ENCODE peak calls at places on chromosomes 7 and 10, in six cellular contexts. K is GM12878, Y is K562, I is GM12892, Q is H1, B is HepG2. X is an unnamed sample.

GRCh38 chr7:35505031-35505430 is 189.9 kb downstream of the HERPUD2 start:
- DNase-seq in K (no peak), I (no peak), B (peak), Y (no peak), Q (no peak), X (no peak)

GRCh38 chr7:127844165-127844564 is 187.1 kb downstream of the LRRC4 start:
- DNase-seq in I (no peak), Q (no peak), B (no peak), Y (no peak), K (no peak), X (no peak)

GRCh38 chr7:150949564-150949963 is 28.6 kb downstream of the KCNH2 start:
- DNase-seq in B (no peak), Q (no peak), K (no peak), I (peak), Y (peak), X (peak)

GRCh38 chr10:17645591-17646345 is 1.8 kb downstream of the STAM start:
- DNase-seq in B (peak), Y (peak), Q (no peak), K (no peak), I (no peak), X (no peak)

GRCh38 chr10:61164458-61165160 is 220.6 kb upstream of the RHOBTB1 start:
- DNase-seq in B (peak), Q (no peak), I (no peak), Y (no peak), K (no peak), X (no peak)

GRCh38 chr10:43890124-43890523 is 241.4 kb upstream of the ZNF32 start:
- DNase-seq in Q (no peak), I (no peak), B (no peak), Y (no peak), K (no peak), X (no peak)

GRCh38 chr7:101740981-101741725 is 76.3 kb upstream of the CUX1 start:
- DNase-seq in Q (no peak), B (no peak), K (peak), I (no peak), Y (no peak), X (no peak)

GRCh38 chr10:43053825-43054224 is 23.0 kb upstream of the RET start:
- DNase-seq in I (no peak), K (no peak), Q (no peak), B (no peak), Y (no peak), X (no peak)

GRCh38 chr10:89029785-89030437 is 39.3 kb downstream of the FAS start:
- DNase-seq in Q (no peak), K (peak), B (peak), Y (peak), I (no peak), X (peak)

GRCh38 chr10:12921163-12921562 is 80.3 kb downstream of the CCDC3 start:
- DNase-seq in B (no peak), K (no peak), Q (no peak), I (no peak), Y (no peak), X (no peak)

GRCh38 chr10:102300289-102300843 is 55.0 kb downstream of the GBF1 start:
- DNase-seq in Y (no peak), K (no peak), B (peak), Q (no peak), I (no peak), X (no peak)

GRCh38 chr7:75649462-75649861 is 89.3 kb downstream of the HIP1 start:
- DNase-seq in Q (no peak), Y (no peak), I (no peak), B (no peak), K (no peak), X (no peak)

GRCh38 chr10:66714741-66715140 is 211.1 kb upstream of the LRRTM3 start:
- DNase-seq in Q (no peak), Y (no peak), K (no peak), B (no peak), I (no peak), X (no peak)

GRCh38 chr7:15607541-15608210 is 45.9 kb upstream of the AGMO start:
- DNase-seq in I (no peak), B (no peak), Q (no peak), K (no peak), Y (peak), X (no peak)

GRCh38 chr7:79610301-79610700 is 156.8 kb upstream of the MAGI2 start:
- DNase-seq in B (no peak), Q (no peak), I (no peak), Y (no peak), K (no peak), X (no peak)

GRCh38 chr7:875476-876076 is 778 bp upstream of the GET4 start:
- DNase-seq in Y (peak), I (no peak), Q (no peak), K (no peak), B (no peak), X (no peak)

GRCh38 chr7:5557920-5558401 is 134.3 kb upstream of the TNRC18 start:
- DNase-seq in I (peak), K (peak), B (peak), Y (peak), Q (no peak), X (peak)

GRCh38 chr7:50307368-50308012 is 3.0 kb downstream of the IKZF1 start:
- DNase-seq in K (no peak), Q (no peak), Y (peak), B (no peak), I (no peak), X (no peak)

GRCh38 chr7:12712236-12712635 is 24.8 kb downstream of the ARL4A start:
- DNase-seq in Q (no peak), I (no peak), B (peak), Y (peak), K (no peak), X (no peak)

GRCh38 chr7:134874407-134874806 is 95.0 kb downstream of the CALD1 start:
- DNase-seq in Y (no peak), B (no peak), I (no peak), Q (no peak), K (no peak), X (no peak)

GRCh38 chr10:28120043-28120749 is 121.3 kb upstream of the ODAD2 start:
- DNase-seq in I (no peak), K (no peak), Q (no peak), B (no peak), Y (no peak), X (no peak)

GRCh38 chr10:60733189-60733815 is 45.0 kb upstream of the CDK1 start:
- DNase-seq in Y (no peak), Q (no peak), I (peak), B (no peak), K (no peak), X (peak)

GRCh38 chr10:126843299-126843934 is 61.8 kb upstream of the DOCK1 start:
- DNase-seq in I (no peak), Y (no peak), Q (no peak), B (no peak), K (no peak), X (no peak)

GRCh38 chr10:19775286-19775685 is 40.9 kb upstream of the PLXDC2 start:
- DNase-seq in I (no peak), K (no peak), Q (no peak), B (no peak), Y (peak), X (no peak)

GRCh38 chr10:93812664-93813338 is 55.1 kb downstream of the LGI1 start:
- DNase-seq in K (no peak), Q (no peak), B (no peak), I (no peak), Y (no peak), X (no peak)

GRCh38 chr10:86031-86430 is 36.9 kb upstream of the TUBB8 start:
- DNase-seq in Q (no peak), I (no peak), K (no peak), B (no peak), Y (no peak), X (no peak)

GRCh38 chr7:8201846-8202441 is 60.0 kb downstream of the ICA1 start:
- DNase-seq in I (no peak), B (no peak), Y (peak), K (no peak), Q (no peak), X (no peak)

GRCh38 chr7:24948739-24949138 is 31.2 kb downstream of the OSBPL3 start:
- DNase-seq in I (no peak), Y (no peak), K (no peak), Q (no peak), B (no peak), X (no peak)

GRCh38 chr7:11726251-11727155 is 105.5 kb downstream of the THSD7A start:
- DNase-seq in B (no peak), K (no peak), Q (no peak), Y (no peak), I (no peak), X (no peak)

GRCh38 chr10:122113161-122113944 is 124.4 kb downstream of the TACC2 start:
- DNase-seq in I (no peak), Q (no peak), Y (no peak), B (peak), K (no peak), X (peak)

GRCh38 chr10:122112625-122113160 is 123.7 kb downstream of the TACC2 start:
- DNase-seq in Y (peak), Q (peak), I (no peak), K (no peak), B (peak), X (no peak)

GRCh38 chr10:122115874-122116273 is 126.9 kb downstream of the TACC2 start:
- DNase-seq in I (no peak), Q (no peak), B (no peak), Y (no peak), K (no peak), X (no peak)

GRCh38 chr10:122114156-122114747 is 125.3 kb downstream of the TACC2 start:
- DNase-seq in I (no peak), Q (no peak), K (no peak), Y (no peak), B (no peak), X (no peak)

DNA sequence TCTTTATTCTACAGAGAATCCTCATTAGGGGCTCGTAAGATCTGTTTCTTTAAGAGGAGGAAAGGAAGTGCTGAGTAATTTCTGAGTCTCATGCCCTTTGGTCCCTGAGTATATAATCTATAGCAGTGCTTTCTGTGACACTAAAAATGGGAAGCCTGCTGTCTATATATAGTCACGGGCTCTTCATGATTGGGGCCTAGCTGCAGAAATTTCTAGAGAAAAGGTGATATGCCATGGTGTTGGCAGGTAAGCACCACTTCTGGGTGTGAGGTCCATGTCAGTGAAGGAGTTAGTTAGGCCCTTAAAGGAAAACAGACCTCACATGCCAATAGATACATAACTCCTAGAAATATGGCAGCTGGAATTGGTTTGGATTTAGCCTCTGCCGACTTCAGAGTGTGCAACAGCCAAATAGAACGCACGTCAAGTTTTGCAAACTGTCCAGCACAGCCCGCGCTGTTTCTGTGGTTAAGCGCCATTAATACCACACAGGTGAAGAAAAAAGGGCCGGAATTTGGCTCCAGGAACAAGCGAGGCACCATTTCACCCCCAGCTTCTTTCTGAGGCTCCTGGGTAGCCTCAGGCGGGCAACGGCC is 123.2 kb downstream of the TACC2 start:
- DNase-seq in B (no peak), I (no peak), Q (no peak), K (no peak), Y (no peak), X (no peak)
- TF ChIP-seq POLR2A in B (no peak), I (no peak), Q (no peak), K (no peak), Y (no peak), X (no peak)

GRCh38 chr7:21542891-21543527 is at the start of gene DNAH11:
- DNase-seq in K (no peak), I (no peak), Y (peak), B (no peak), Q (peak), X (peak)
- TF ChIP-seq POLR2AphosphoS5 in K (no peak), I (no peak), Y (no peak), B (no peak), Q (peak), X (no peak)

GRCh38 chr7:39615350-39615975 is 7.9 kb upstream of the RALA start:
- DNase-seq in Q (no peak), K (no peak), B (no peak), I (no peak), Y (no peak), X (no peak)
- TF ChIP-seq TAF1 in Q (no peak), K (no peak), B (no peak), I (no peak), Y (no peak), X (no peak)

GRCh38 chr7:148700693-148701092 is 2.0 kb downstream of the CUL1 start:
- DNase-seq in K (no peak), Q (no peak), I (no peak), Y (peak), B (no peak), X (no peak)

GRCh38 chr7:148701414-148701813 is 2.7 kb downstream of the CUL1 start:
- DNase-seq in Q (no peak), Y (peak), K (no peak), I (no peak), B (no peak), X (no peak)

GRCh38 chr7:148699024-148699771 is 495 bp downstream of the CUL1 start:
- DNase-seq in Y (peak), I (peak), Q (no peak), B (peak), K (no peak), X (peak)

GRCh38 chr7:148698397-148699023 is at the start of gene CUL1:
- DNase-seq in I (peak), B (peak), K (no peak), Q (peak), Y (peak), X (peak)

DNA sequence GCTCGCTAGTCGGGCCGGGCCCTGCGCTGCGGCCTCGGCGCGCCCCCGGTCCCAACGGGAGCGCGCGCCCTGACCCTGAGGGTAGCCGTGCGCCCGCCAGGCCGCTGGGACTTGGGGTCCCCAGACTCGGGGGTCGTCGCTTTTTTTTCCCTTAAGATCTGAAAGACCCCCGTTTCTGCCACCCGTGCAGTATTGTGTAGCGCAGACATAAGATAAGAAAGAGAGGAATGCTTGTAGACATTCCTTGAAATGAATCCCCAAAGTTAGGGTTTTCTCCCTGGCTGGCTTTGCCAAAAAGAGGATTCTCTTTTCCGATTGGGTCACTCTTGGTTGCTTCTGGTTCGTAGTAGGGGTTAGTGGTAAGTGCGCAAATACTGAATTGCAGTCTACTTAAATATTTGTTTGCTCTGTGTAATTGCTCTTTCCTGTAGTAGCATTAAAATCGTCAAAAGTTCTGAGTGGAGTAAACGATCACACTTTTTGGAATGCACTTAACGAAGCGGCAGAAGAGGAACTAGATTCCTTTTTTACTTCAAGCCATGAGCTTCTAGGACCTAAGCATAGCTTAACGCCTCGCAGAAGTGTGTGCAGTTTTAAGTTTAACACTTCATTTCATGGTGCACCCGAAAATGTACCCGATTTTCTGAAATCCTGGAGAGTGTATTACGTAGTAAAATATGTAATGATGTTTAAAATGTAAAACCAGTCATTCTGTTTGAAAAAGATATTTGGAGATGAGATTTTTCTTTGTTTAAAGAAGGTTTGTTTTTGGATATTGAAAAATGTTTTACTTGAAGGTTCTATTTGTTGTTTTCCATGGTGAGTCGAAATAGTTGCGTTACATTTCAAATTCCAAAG is 1.3 kb downstream of the CUL1 start:
- DNase-seq in B (peak), K (no peak), I (no peak), Y (peak), Q (no peak), X (no peak)
- TF ChIP-seq POLR2A in B (no peak), K (no peak), I (no peak), Y (no peak), Q (no peak), X (no peak)

DNA sequence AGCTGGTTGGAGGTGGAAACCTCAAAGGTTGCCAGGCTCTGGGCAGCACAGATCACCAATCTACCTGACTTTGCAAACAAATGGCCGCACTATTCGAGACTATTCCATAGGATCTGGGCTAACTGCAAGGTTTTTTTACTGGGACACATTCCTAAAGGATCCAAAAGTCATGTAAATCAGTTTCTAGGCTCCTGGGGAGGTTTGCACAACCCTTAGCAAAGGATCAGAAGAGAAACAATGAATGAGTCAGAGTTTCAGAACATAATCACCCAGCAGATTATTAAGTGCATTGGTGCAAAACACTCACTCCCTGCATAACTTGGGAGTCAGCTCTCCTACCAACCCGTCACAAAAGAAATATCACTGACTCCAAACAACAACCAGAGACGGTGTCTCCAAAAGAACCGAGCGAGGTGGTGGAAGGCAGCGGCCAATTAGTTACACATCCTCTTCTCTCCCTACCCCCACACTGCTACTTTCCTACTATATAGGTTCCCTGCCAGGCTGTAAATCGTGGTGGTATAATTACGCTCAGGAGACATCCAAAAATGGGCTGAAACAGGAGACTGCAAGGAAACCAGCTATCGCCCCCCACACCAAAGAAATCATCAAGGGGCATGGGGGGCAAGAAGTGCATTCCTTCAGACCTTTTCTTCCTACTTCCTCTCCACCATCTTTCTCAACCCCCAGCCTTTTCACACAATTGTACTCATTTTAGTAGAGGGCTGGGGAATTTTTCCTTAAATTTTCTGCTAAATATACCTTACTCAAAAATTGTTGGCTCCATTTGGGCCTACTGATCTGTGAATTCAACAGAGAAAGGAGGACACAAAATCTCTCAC is 3.2 kb downstream of the UBE2H start:
- DNase-seq in Y (no peak), I (no peak), Q (no peak), B (peak), K (peak), X (no peak)
- TF ChIP-seq POLR2AphosphoS5 in Y (no peak), I (peak), Q (peak), B (peak), K (peak), X (peak)